ENCODE peak calls at places on chromosomes 3 and 15, in seven cellular contexts. K is activated T-helper 1 cell treated with anti-CD3 and anti-CD28 coated beads, Interleukin-12 subunit alpha, Interleukin-12 subunit beta, Interleukin-2, Interleukin-4 antibody, amounts not matched to agents 30 ng/mL and 10 ng/mL and 1 ng/mL, durations not matched to agents 14 hours and 24 hours and 36 hours; N is activated CD4-positive, alpha-beta T cell treated with anti-CD3 and anti-CD28 coated beads, Interleukin-2, amount 10 ng/mL, durations not matched to agents 7 days and 5 days; V is D341Med; L is cardiac muscle cell; Z is AG08396; Y is activated CD8-positive, alpha-beta T cell treated with anti-CD3 and anti-CD28 coated beads for 36 hours. P is an unnamed sample.

GRCh38 chr3:141735176-141735575 is 2.9 kb upstream of the RNF7 start:
- DNase-seq in Z (no peak), N (no peak), K (no peak), Y (no peak), L (no peak), V (no peak), P (no peak)

GRCh38 chr15:93829115-93829849 is 402.1 kb upstream of the MCTP2 start:
- DNase-seq in Y (no peak), N (no peak), L (peak; percentile 81), Z (no peak), K (no peak), V (no peak), P (peak; percentile 66)

GRCh38 chr15:27589260-27589659 is 509.9 kb downstream of the OCA2 start:
- DNase-seq in Z (no peak), N (no peak), K (no peak), L (no peak), V (no peak), Y (no peak), P (no peak)

GRCh38 chr15:60649845-60650548 is 171.1 kb upstream of the ICE2 start:
- DNase-seq in Z (no peak), L (no peak), K (peak; percentile 46), Y (peak; percentile 66), V (no peak), N (peak; percentile 65), P (no peak)

GRCh38 chr3:45923755-45924154 is 19.5 kb upstream of the CXCR6 start:
- DNase-seq in Z (peak; percentile 27), V (no peak), Y (peak; percentile 18), L (peak; percentile 9), N (no peak), K (no peak), P (no peak)

GRCh38 chr3:126989316-126990023 is 6.6 kb downstream of the PLXNA1 start:
- DNase-seq in Y (no peak), Z (no peak), V (no peak), N (no peak), K (no peak), L (no peak), P (no peak)

GRCh38 chr3:186002884-186003472 is 65.2 kb upstream of the TRA2B start:
- DNase-seq in V (no peak), Z (no peak), N (no peak), L (peak; percentile 41), Y (peak; percentile 43), K (no peak), P (peak; percentile 22)

GRCh38 chr3:71219744-71220638 is 363.5 kb downstream of the FOXP1 start:
- DNase-seq in K (peak; percentile 28), N (peak; percentile 40), Z (no peak), Y (peak; percentile 78), L (no peak), V (no peak), P (no peak)

GRCh38 chr3:69126999-69127398 is 4.6 kb upstream of the LMOD3 start:
- DNase-seq in K (no peak), Z (no peak), Y (no peak), L (no peak), N (no peak), V (no peak), P (no peak)

GRCh38 chr3:22685598-22685997 is 517.5 kb upstream of the UBE2E2 start:
- DNase-seq in K (no peak), L (peak; percentile 3), Z (peak; percentile 3), Y (no peak), N (no peak), V (peak; percentile 43), P (no peak)

GRCh38 chr15:78237146-78237545 is 2.8 kb upstream of the ACSBG1 start:
- DNase-seq in N (no peak), V (no peak), K (no peak), L (no peak), Z (no peak), Y (no peak), P (no peak)

GRCh38 chr3:105780114-105780513 is 88.7 kb downstream of the CBLB start:
- DNase-seq in L (peak; percentile 48), K (no peak), N (no peak), V (no peak), Y (no peak), Z (no peak), P (no peak)

GRCh38 chr15:75646944-75647364 is 758 bp upstream of the SNX33 start:
- DNase-seq in Y (no peak), V (peak; percentile 57), N (no peak), L (no peak), K (no peak), Z (peak; percentile 52), P (no peak)

GRCh38 chr15:74156678-74157411 is 16.7 kb upstream of the ISLR start:
- DNase-seq in V (peak; percentile 21), Y (peak; percentile 19), K (no peak), N (peak; percentile 17), L (peak; percentile 47), Z (no peak), P (no peak)

GRCh38 chr15:92502930-92503329 is 109.2 kb downstream of the ST8SIA2 start:
- DNase-seq in V (no peak), Y (no peak), N (no peak), K (no peak), L (no peak), Z (no peak), P (no peak)

GRCh38 chr3:189117087-189117486 is 54.7 kb upstream of the TPRG1 start:
- DNase-seq in N (no peak), K (no peak), Z (no peak), V (no peak), L (no peak), Y (no peak), P (no peak)

GRCh38 chr3:24192004-24192403 is 246.9 kb downstream of the NR1D2 start:
- DNase-seq in N (no peak), V (no peak), L (no peak), Z (no peak), K (no peak), Y (no peak), P (no peak)

GRCh38 chr15:64050281-64051092 is 4.2 kb upstream of the DAPK2 start:
- DNase-seq in K (no peak), Z (no peak), L (no peak), N (no peak), Y (no peak), V (no peak), P (no peak)

GRCh38 chr3:152581941-152582340 is 253.0 kb upstream of the P2RY1 start:
- DNase-seq in Y (no peak), Z (no peak), V (no peak), K (no peak), L (no peak), N (no peak), P (no peak)

GRCh38 chr3:135499426-135499825 is 466.1 kb upstream of the PPP2R3A start:
- DNase-seq in L (no peak), N (no peak), V (no peak), K (no peak), Z (no peak), Y (no peak), P (no peak)

P was measured in erythroblast.